ENCODE peak calls at places on chromosomes 7 and 10, in ten cellular contexts. F is right cardiac atrium; S is AG10803; V is activated T-cell treated with anti-CD3 and anti-CD28 coated beads for 1 hour; G is RWPE1; K is glutamatergic neuron; Q is WTC11; Y is stimulated activated CD4-positive, alpha-beta T cell treated with anti-CD3 and anti-CD28 coated beads, Interleukin-4, amount 100 ng/mL, for 48 hours; E is foreskin fibroblast; J is heart left ventricle. N is an unnamed sample.

GRCh38 chr10:114767101-114767588 is 54.4 kb upstream of the FHIP2A start:
- DNase-seq in F (no peak), S (peak; percentile 52), V (no peak), G (peak; percentile 66), K (no peak), Q (no peak), Y (no peak), E (peak; percentile 84), J (no peak), N (peak; percentile 55)

GRCh38 chr10:71187197-71187596 is 25.2 kb upstream of the UNC5B start:
- DNase-seq in F (no peak), S (no peak), V (no peak), G (no peak), K (no peak), Q (no peak), Y (no peak), E (no peak), J (no peak), N (no peak)

GRCh38 chr10:32692174-32692573 is 246.2 kb downstream of the CCDC7 start:
- DNase-seq in F (no peak), S (peak; percentile 86), V (no peak), G (peak; percentile 79), K (no peak), Q (no peak), Y (no peak), E (peak; percentile 62), J (no peak), N (peak; percentile 74)

GRCh38 chr10:92493362-92493761 is 80.5 kb downstream of the IDE start:
- DNase-seq in F (no peak), S (no peak), V (no peak), G (no peak), K (no peak), Q (no peak), Y (no peak), E (no peak), J (no peak), N (no peak)

GRCh38 chr7:22444181-22444966 is 55.6 kb downstream of the STEAP1B start:
- DNase-seq in F (peak; percentile 35), S (no peak), V (no peak), G (no peak), K (no peak), Q (no peak), Y (no peak), E (peak; percentile 19), J (peak; percentile 47), N (no peak)

GRCh38 chr10:116316533-116316932 is 7.7 kb upstream of the CCDC172 start:
- DNase-seq in F (no peak), S (no peak), V (no peak), G (no peak), K (no peak), Q (no peak), Y (no peak), E (no peak), J (no peak), N (no peak)

GRCh38 chr7:7573701-7574100 is 7.0 kb downstream of the MIOS start:
- DNase-seq in F (no peak), S (no peak), V (no peak), G (no peak), K (no peak), Q (no peak), Y (no peak), E (no peak), J (no peak), N (no peak)

GRCh38 chr10:92839191-92840085 is 8.9 kb upstream of the EXOC6 start:
- DNase-seq in F (peak; percentile 66), S (peak; percentile 12), V (peak; percentile 34), G (peak; percentile 28), K (peak; percentile 80), Q (peak; percentile 89), Y (peak; percentile 70), E (peak; percentile 62), J (peak; percentile 62), N (peak; percentile 87)

GRCh38 chr10:16848562-16849154 is 31.4 kb upstream of the RSU1 start:
- DNase-seq in F (no peak), S (peak; percentile 52), V (no peak), G (no peak), K (no peak), Q (no peak), Y (no peak), E (no peak), J (no peak), N (peak; percentile 49)

GRCh38 chr10:102669206-102670064 is 25.2 kb downstream of the TRIM8 start:
- DNase-seq in F (peak; percentile 57), S (peak; percentile 54), V (no peak), G (peak; percentile 47), K (no peak), Q (peak; percentile 56), Y (no peak), E (peak; percentile 80), J (no peak), N (no peak)

GRCh38 chr10:104300002-104300735 is 31.2 kb downstream of the GSTO2 start:
- DNase-seq in F (peak; percentile 83), S (peak; percentile 95), V (no peak), G (no peak), K (no peak), Q (no peak), Y (no peak), E (peak; percentile 97), J (peak; percentile 78), N (peak; percentile 100)

GRCh38 chr7:116087984-116088383 is 57.4 kb upstream of the TFEC start:
- DNase-seq in F (no peak), S (no peak), V (no peak), G (no peak), K (no peak), Q (no peak), Y (no peak), E (no peak), J (no peak), N (no peak)

GRCh38 chr10:126375926-126376554 is 12.2 kb downstream of the ADAM12 start:
- DNase-seq in F (no peak), S (no peak), V (no peak), G (no peak), K (no peak), Q (no peak), Y (no peak), E (peak; percentile 34), J (no peak), N (no peak)

GRCh38 chr7:91191771-91192170 is 72.5 kb upstream of the FZD1 start:
- DNase-seq in F (no peak), S (no peak), V (no peak), G (no peak), K (no peak), Q (no peak), Y (no peak), E (no peak), J (no peak), N (no peak)

GRCh38 chr7:82810558-82811259 is 352.0 kb downstream of the PCLO start:
- DNase-seq in F (no peak), S (peak; percentile 93), V (no peak), G (peak; percentile 35), K (no peak), Q (no peak), Y (no peak), E (peak; percentile 90), J (no peak), N (peak; percentile 85)

GRCh38 chr7:19377611-19378339 is 232.6 kb upstream of the FERD3L start:
- DNase-seq in F (no peak), S (peak; percentile 39), V (no peak), G (peak; percentile 49), K (no peak), Q (no peak), Y (no peak), E (peak; percentile 85), J (no peak), N (peak; percentile 64)

GRCh38 chr10:4512557-4513286 is 313.3 kb upstream of the AKR1E2 start:
- DNase-seq in F (peak; percentile 49), S (peak; percentile 71), V (no peak), G (peak; percentile 58), K (peak; percentile 48), Q (peak; percentile 36), Y (peak; percentile 1), E (peak; percentile 89), J (peak; percentile 51), N (peak; percentile 75)

GRCh38 chr7:4612939-4613841 is 68.9 kb upstream of the FOXK1 start:
- DNase-seq in F (no peak), S (peak; percentile 65), V (no peak), G (no peak), K (no peak), Q (peak; percentile 43), Y (no peak), E (peak; percentile 29), J (peak; percentile 38), N (peak; percentile 56)

GRCh38 chr7:155225516-155225915 is 72.2 kb upstream of the INSIG1 start:
- DNase-seq in F (no peak), S (no peak), V (no peak), G (no peak), K (no peak), Q (no peak), Y (no peak), E (no peak), J (no peak), N (no peak)

GRCh38 chr7:95501261-95501816 is 15.6 kb downstream of the ASB4 start:
- DNase-seq in F (no peak), S (no peak), V (no peak), G (no peak), K (no peak), Q (no peak), Y (no peak), E (no peak), J (no peak), N (no peak)